ENCODE peak calls at places on chromosomes 11 and 22, in six cellular contexts. O, T, L, X, R and P are unnamed samples.
A peak's percentile ranks its signal among the peaks of the same experiment; 100 is the strongest.

GRCh38 chr11:103700605-103701004 is 335.8 kb upstream of the DDI1 start:
- DNase-seq in X (no peak), O (peak; percentile 79), L (no peak), R (no peak), T (peak; percentile 89), P (peak; percentile 31)

GRCh38 chr11:85762226-85762625 is 48.7 kb downstream of the SYTL2 start:
- DNase-seq in L (no peak), O (no peak), T (peak; percentile 7), R (no peak), X (no peak), P (no peak)

GRCh38 chr11:134521452-134522289 is 109.6 kb upstream of the B3GAT1 start:
- DNase-seq in X (no peak), O (no peak), R (no peak), T (no peak), L (no peak), P (no peak)

GRCh38 chr11:94897330-94897768 is 76.0 kb downstream of the CWC15 start:
- DNase-seq in R (peak; percentile 42), X (no peak), O (peak; percentile 45), L (peak; percentile 56), T (peak; percentile 70), P (peak; percentile 64)

GRCh38 chr11:28338371-28338770 is 230.2 kb downstream of the METTL15 start:
- DNase-seq in R (no peak), X (no peak), O (peak; percentile 53), L (no peak), T (no peak), P (no peak)

GRCh38 chr11:54558407-54558806 is 45.4 kb downstream of the OR4C46 start:
- DNase-seq in T (no peak), L (no peak), X (no peak), O (no peak), R (no peak), P (peak; percentile 1)

GRCh38 chr11:59802639-59803176 is 7.9 kb downstream of the MRPL16 start:
- DNase-seq in L (peak; percentile 26), T (peak; percentile 77), X (no peak), O (peak; percentile 58), R (peak; percentile 60), P (peak; percentile 70)

GRCh38 chr22:47316020-47316419 is 553.6 kb downstream of the TBC1D22A start:
- DNase-seq in O (no peak), L (no peak), T (no peak), R (no peak), X (no peak), P (no peak)

GRCh38 chr11:134554106-134554505 is 142.1 kb upstream of the B3GAT1 start:
- DNase-seq in X (no peak), L (no peak), R (no peak), T (no peak), O (no peak), P (no peak)

GRCh38 chr11:104200688-104201087 is 36.7 kb upstream of the PDGFD start:
- DNase-seq in O (no peak), T (no peak), X (no peak), L (no peak), R (no peak), P (no peak)

DNA sequence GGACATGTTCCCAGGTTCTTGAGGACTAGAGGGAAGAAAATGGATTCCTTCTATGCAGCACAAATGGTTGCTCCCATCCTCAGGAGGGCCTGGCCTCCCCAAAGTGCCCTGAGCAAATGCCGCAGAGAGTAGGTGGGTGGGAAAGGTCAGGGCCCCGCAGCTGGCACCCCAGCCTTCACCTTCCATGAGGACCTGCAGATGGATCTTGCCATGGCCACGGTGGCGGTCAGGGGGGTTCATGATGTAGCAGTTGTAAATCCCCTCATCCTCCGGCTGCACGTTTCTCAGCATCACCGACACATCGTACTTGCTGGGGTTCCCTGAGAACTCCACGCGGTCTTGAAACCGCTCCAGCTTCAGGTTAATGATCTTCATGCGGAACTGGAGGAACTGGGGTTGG is 8.5 kb downstream of the SCN2B start:
- DNase-seq in L (no peak), T (no peak), O (no peak), X (no peak), R (no peak), P (no peak)
- H3K4me3 ChIP-seq in L (no peak overlapping the region), T (no peak overlapping the region), O (no peak overlapping the region), X (no peak overlapping the region), R (no peak overlapping the region), P (no peak overlapping the region)

GRCh38 chr11:30046211-30046945 is 29.5 kb upstream of the KCNA4 start:
- DNase-seq in X (no peak), R (no peak), T (no peak), O (no peak), L (no peak), P (no peak)
- TF ChIP-seq CTCF in X (no peak), R (no peak), T (no peak), O (no peak), L (no peak), P (no peak)

DNA sequence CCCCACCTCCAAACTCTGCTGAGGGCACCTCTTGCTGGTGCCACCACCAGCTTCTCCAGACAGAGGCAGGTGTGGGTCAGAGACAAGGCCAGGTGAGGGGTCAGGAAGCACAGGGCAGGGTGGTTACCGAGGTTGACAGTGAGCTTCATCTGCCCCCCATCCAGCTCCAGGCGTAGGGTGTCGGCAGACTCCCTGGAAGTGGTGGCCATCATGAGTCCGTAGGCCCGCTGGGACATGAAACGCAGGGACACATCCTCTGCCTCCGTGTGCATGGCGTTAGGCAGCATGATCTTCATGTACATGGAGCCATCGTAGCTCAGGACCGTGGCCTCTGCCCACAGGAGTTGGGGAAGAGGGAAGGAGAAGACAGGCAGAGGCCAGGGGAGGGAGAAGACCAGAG is 62.8 kb downstream of the NRXN2 start:
- DNase-seq in L (no peak), R (no peak), X (peak; percentile 33), T (no peak), O (no peak), P (no peak)
- H3K4me3 ChIP-seq in L (no peak overlapping the region), R (no peak overlapping the region), X (no peak overlapping the region), T (no peak overlapping the region), O (no peak overlapping the region), P (no peak overlapping the region)

GRCh38 chr11:61555051-61555969 is 25.6 kb downstream of the SYT7 start:
- DNase-seq in O (no peak), T (no peak), R (no peak), L (no peak), X (no peak), P (no peak)
- TF ChIP-seq CTCF in O (peak; percentile 25), T (peak; percentile 4), R (no peak), L (no peak), X (no peak), P (no peak)

GRCh38 chr22:44180706-44181032 is at the start of gene PARVG:
- DNase-seq in R (no peak), O (no peak), X (no peak), L (no peak), T (no peak), P (no peak)

GRCh38 chr22:44181912-44182590 is 1.3 kb downstream of the PARVG start:
- DNase-seq in T (no peak), L (no peak), O (no peak), X (no peak), R (no peak), P (no peak)

GRCh38 chr22:44182591-44183588 is 2.2 kb downstream of the PARVG start:
- DNase-seq in X (peak; percentile 85), O (no peak), L (no peak), R (peak; percentile 45), T (no peak), P (no peak)

GRCh38 chr22:44179989-44180705 is 578 bp upstream of the PARVG start:
- DNase-seq in L (no peak), X (peak; percentile 30), O (no peak), R (no peak), T (no peak), P (no peak)

GRCh38 chr22:44181033-44181911 is 547 bp downstream of the PARVG start:
- DNase-seq in L (no peak), R (peak; percentile 32), X (peak; percentile 78), O (no peak), T (no peak), P (no peak)
- H3K4me3 ChIP-seq in L (no peak overlapping the region), R (peak overlapping the region; percentile 23), X (no peak overlapping the region), O (no peak overlapping the region), T (no peak overlapping the region), P (no peak overlapping the region)

GRCh38 chr11:106369224-106369623 is 291.8 kb downstream of the AASDHPPT start:
- DNase-seq in L (no peak), R (no peak), O (peak; percentile 14), X (no peak), T (peak; percentile 27), P (no peak)
- TF ChIP-seq CTCF in L (no peak), R (no peak), O (no peak), X (no peak), T (no peak), P (no peak)